ENCODE peak calls at places on chromosomes 13 and 19, in six cellular contexts. I is A549, P is K562, A is GM12878, X is NB4, F is HepG2. R is an unnamed sample.

GRCh38 chr13:30009411-30009810 is 159.0 kb upstream of the UBL3 start:
- DNase-seq in I (no peak), P (no peak), A (no peak), X (no peak), F (no peak), R (no peak)

GRCh38 chr19:1041835-1042685 is 2.2 kb downstream of the ABCA7 start:
- DNase-seq in I (peak), P (peak), A (no peak), X (no peak), F (no peak), R (no peak)

GRCh38 chr13:111531505-111531904 is 211.1 kb downstream of the TEX29 start:
- DNase-seq in I (no peak), P (no peak), A (no peak), X (peak), F (no peak), R (no peak)

GRCh38 chr13:93298741-93299140 is 72.1 kb downstream of the GPC6 start:
- DNase-seq in I (no peak), P (no peak), A (no peak), X (no peak), F (no peak), R (no peak)

GRCh38 chr19:19106061-19106551 is 32.2 kb downstream of the TMEM161A start:
- DNase-seq in I (no peak), P (no peak), A (no peak), X (no peak), F (no peak), R (no peak)

GRCh38 chr19:290539-291521 is at the start of gene PLPP2:
- DNase-seq in I (peak), P (peak), A (no peak), X (no peak), F (no peak), R (no peak)

GRCh38 chr19:46489445-46490272 is 6.0 kb downstream of the PNMA8B start:
- DNase-seq in I (no peak), P (peak), A (no peak), X (no peak), F (no peak), R (peak)

GRCh38 chr13:37627428-37627827 is 28.9 kb upstream of the POSTN start:
- DNase-seq in I (no peak), P (no peak), A (no peak), X (no peak), F (no peak), R (no peak)

GRCh38 chr19:16575861-16576689 is 3.9 kb upstream of the SLC35E1 start:
- DNase-seq in I (no peak), P (no peak), A (no peak), X (no peak), F (no peak), R (no peak)

GRCh38 chr13:45445053-45445452 is 19.7 kb upstream of the COG3 start:
- DNase-seq in I (no peak), P (no peak), A (no peak), X (no peak), F (no peak), R (no peak)

GRCh38 chr19:40143612-40144011 is 47.6 kb upstream of the MAP3K10 start:
- DNase-seq in I (no peak), P (no peak), A (no peak), X (peak), F (no peak), R (no peak)

GRCh38 chr19:42255766-42256750 is 1.1 kb upstream of the ERF start:
- DNase-seq in I (peak), P (no peak), A (no peak), X (peak), F (no peak), R (peak)

GRCh38 chr13:76223565-76223964 is 587.4 kb downstream of the LMO7 start:
- DNase-seq in I (no peak), P (no peak), A (no peak), X (no peak), F (no peak), R (no peak)

GRCh38 chr13:63972328-63972727 is 2556.7 kb upstream of the PCDH20 start:
- DNase-seq in I (no peak), P (no peak), A (no peak), X (no peak), F (no peak), R (peak)

GRCh38 chr13:25267715-25268114 is 19.6 kb downstream of the MTMR6 start:
- DNase-seq in I (no peak), P (no peak), A (no peak), X (peak), F (no peak), R (peak)

GRCh38 chr19:29662278-29662603 is 3.0 kb upstream of the PLEKHF1 start:
- DNase-seq in I (no peak), P (no peak), A (no peak), X (no peak), F (no peak), R (no peak)

GRCh38 chr13:110463876-110464510 is 97.5 kb downstream of the RAB20 start:
- DNase-seq in I (no peak), P (no peak), A (no peak), X (no peak), F (no peak), R (no peak)

GRCh38 chr13:28047784-28048388 is 52.5 kb downstream of the FLT3 start:
- DNase-seq in I (peak), P (no peak), A (peak), X (peak), F (no peak), R (no peak)

GRCh38 chr13:102286326-102286725 is 115.5 kb downstream of the FGF14 start:
- DNase-seq in I (peak), P (no peak), A (no peak), X (no peak), F (peak), R (no peak)

GRCh38 chr19:18906605-18907519 is 10.9 kb upstream of the CERS1 start:
- DNase-seq in I (no peak), P (no peak), A (no peak), X (no peak), F (no peak), R (no peak)

GRCh38 chr13:66210677-66211076 is 1019.5 kb downstream of the PCDH9 start:
- DNase-seq in I (peak), P (no peak), A (no peak), X (peak), F (no peak), R (peak)

GRCh38 chr13:27919934-27920676 is at the start of gene PDX1:
- DNase-seq in I (peak), P (no peak), A (no peak), X (no peak), F (no peak), R (no peak)

GRCh38 chr13:56314755-56315154 is 826.0 kb upstream of the PRR20A start:
- DNase-seq in I (no peak), P (no peak), A (no peak), X (no peak), F (no peak), R (no peak)

GRCh38 chr19:43872547-43873336 is 45.6 kb downstream of the ZNF283 start:
- DNase-seq in I (no peak), P (no peak), A (no peak), X (no peak), F (no peak), R (peak)

GRCh38 chr19:1172353-1173159 is 1.5 kb downstream of the SBNO2 start:
- DNase-seq in I (no peak), P (no peak), A (no peak), X (no peak), F (no peak), R (peak)

GRCh38 chr19:10270180-10270615 is 722 bp upstream of the ICAM1 start:
- DNase-seq in I (no peak), P (peak), A (no peak), X (peak), F (no peak), R (no peak)

GRCh38 chr19:41933693-41934426 is 5.6 kb upstream of the ERFL start:
- DNase-seq in I (no peak), P (no peak), A (no peak), X (peak), F (no peak), R (no peak)

GRCh38 chr13:37869756-37870488 is at the start of gene TRPC4:
- DNase-seq in I (peak), P (peak), A (no peak), X (peak), F (peak), R (peak)

GRCh38 chr13:105370011-105370645 is 1165.3 kb downstream of the EFNB2 start:
- DNase-seq in I (no peak), P (no peak), A (no peak), X (no peak), F (no peak), R (no peak)

GRCh38 chr13:96781141-96781540 is 213.1 kb downstream of the OXGR1 start:
- DNase-seq in I (no peak), P (no peak), A (no peak), X (no peak), F (no peak), R (no peak)

GRCh38 chr19:11894851-11895250 is 7.3 kb downstream of the ZNF69 start:
- DNase-seq in I (no peak), P (no peak), A (no peak), X (no peak), F (no peak), R (no peak)

GRCh38 chr19:41327499-41328156 is 17.7 kb downstream of the CCDC97 start:
- DNase-seq in I (no peak), P (no peak), A (no peak), X (peak), F (no peak), R (peak)

GRCh38 chr19:48635966-48636858 is 967 bp downstream of the DBP start:
- DNase-seq in I (no peak), P (no peak), A (no peak), X (peak), F (no peak), R (no peak)

GRCh38 chr13:41827507-41828213 is 133.2 kb downstream of the VWA8 start:
- DNase-seq in I (peak), P (no peak), A (no peak), X (peak), F (no peak), R (peak)
- TF ChIP-seq MYC in I (no peak), P (no peak), A (no peak), X (no peak), F (no peak), R (no peak)

GRCh38 chr13:73335226-73335625 is 276.4 kb downstream of the KLF5 start:
- DNase-seq in I (peak), P (no peak), A (peak), X (peak), F (no peak), R (peak)
- TF ChIP-seq MYC in I (no peak), P (no peak), A (no peak), X (no peak), F (no peak), R (no peak)

GRCh38 chr19:51372649-51373504 is at the start of gene NKG7:
- DNase-seq in I (no peak), P (peak), A (peak), X (peak), F (no peak), R (no peak)
- TF ChIP-seq MYC in I (no peak), P (no peak), A (no peak), X (peak), F (no peak), R (no peak)

GRCh38 chr19:35718345-35719041 is 690 bp downstream of the KMT2B start:
- DNase-seq in I (peak), P (no peak), A (no peak), X (peak), F (no peak), R (peak)

GRCh38 chr19:35716735-35716984 is 1.1 kb upstream of the KMT2B start:
- DNase-seq in I (no peak), P (no peak), A (no peak), X (no peak), F (no peak), R (no peak)

GRCh38 chr19:35716985-35717664 is 678 bp upstream of the KMT2B start:
- DNase-seq in I (peak), P (peak), A (peak), X (peak), F (peak), R (peak)

GRCh38 chr19:35715981-35716734 is 1.6 kb upstream of the KMT2B start:
- DNase-seq in I (peak), P (peak), A (no peak), X (peak), F (peak), R (no peak)

GRCh38 chr19:35717665-35718344 is at the start of gene KMT2B:
- DNase-seq in I (peak), P (peak), A (no peak), X (peak), F (no peak), R (no peak)
- TF ChIP-seq MYC in I (peak), P (no peak), A (no peak), X (no peak), F (no peak), R (no peak)

GRCh38 chr13:80685942-80686341 is 345.0 kb upstream of the SPRY2 start:
- DNase-seq in I (no peak), P (no peak), A (no peak), X (no peak), F (no peak), R (no peak)

GRCh38 chr13:80695841-80696240 is 354.9 kb upstream of the SPRY2 start:
- DNase-seq in I (no peak), P (no peak), A (no peak), X (no peak), F (no peak), R (no peak)

GRCh38 chr13:80684525-80685017 is 343.6 kb upstream of the SPRY2 start:
- DNase-seq in I (no peak), P (no peak), A (no peak), X (no peak), F (no peak), R (no peak)

GRCh38 chr13:80690208-80690607 is 349.3 kb upstream of the SPRY2 start:
- DNase-seq in I (no peak), P (no peak), A (no peak), X (no peak), F (no peak), R (no peak)
- TF ChIP-seq MYC in I (no peak), P (no peak), A (no peak), X (no peak), F (no peak), R (no peak)

GRCh38 chr19:55536951-55537740 is at the start of gene SBK2:
- DNase-seq in I (no peak), P (peak), A (no peak), X (peak), F (peak), R (no peak)

GRCh38 chr19:55539082-55539715 is 2.3 kb upstream of the SBK2 start:
- DNase-seq in I (no peak), P (no peak), A (no peak), X (no peak), F (no peak), R (no peak)

GRCh38 chr19:55538132-55538531 is 1.2 kb upstream of the SBK2 start:
- DNase-seq in I (no peak), P (no peak), A (no peak), X (no peak), F (no peak), R (no peak)

GRCh38 chr19:55536366-55536765 is 567 bp downstream of the SBK2 start:
- DNase-seq in I (no peak), P (peak), A (no peak), X (no peak), F (no peak), R (no peak)

GRCh38 chr19:55537741-55538111 is 793 bp upstream of the SBK2 start:
- DNase-seq in I (no peak), P (peak), A (no peak), X (no peak), F (no peak), R (no peak)
- TF ChIP-seq MYC in I (no peak), P (no peak), A (no peak), X (no peak), F (no peak), R (no peak)

DNA sequence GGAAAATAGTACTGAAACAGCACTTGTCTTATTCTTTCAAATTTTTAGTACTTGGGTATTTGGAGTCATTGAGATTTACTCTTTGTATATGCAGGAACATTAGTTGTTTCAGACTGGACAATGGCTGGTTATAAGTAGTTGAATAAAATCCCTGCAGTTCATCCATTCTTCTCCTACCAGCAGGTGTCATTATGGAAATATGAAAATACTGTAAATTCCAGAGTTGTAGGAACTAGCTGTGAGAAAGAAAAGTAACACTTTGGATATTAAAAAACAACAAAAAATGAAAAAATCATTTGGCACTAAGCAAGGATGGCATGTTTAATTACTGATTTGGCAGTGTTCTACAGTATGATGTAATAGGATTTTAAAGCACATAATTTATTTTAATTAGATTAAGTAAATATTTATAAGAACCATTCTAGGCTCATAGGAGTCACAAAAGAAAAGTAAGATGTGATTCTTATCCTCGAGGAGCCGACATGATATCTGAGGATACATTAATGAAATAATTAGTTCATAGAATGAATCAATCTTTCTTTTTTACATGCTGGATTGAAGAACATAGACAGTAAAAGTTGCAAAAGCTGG is 155.3 kb downstream of the KCNRG start:
- DNase-seq in I (no peak), P (no peak), A (no peak), X (peak), F (no peak), R (peak)
- TF ChIP-seq MYC in I (no peak), P (no peak), A (no peak), X (no peak), F (no peak), R (no peak)

GRCh38 chr19:15280915-15281683 is 48.9 kb upstream of the EPHX3 start:
- DNase-seq in I (no peak), P (no peak), A (no peak), X (no peak), F (peak), R (peak)
- TF ChIP-seq MYC in I (no peak), P (peak), A (no peak), X (no peak), F (no peak), R (no peak)

R was measured in endothelial cell of umbilical vein.